ENCODE peak calls at places on chromosomes 7 and 10, in ten cellular contexts. A is fibroblast of lung, U is ovary, T is spleen, F is brain microvascular endothelial cell, W is uterus, Y is cardiac muscle cell, B is SJCRH30, E is HFF-Myc, R is lower leg skin. X is an unnamed sample.
A peak's percentile ranks its signal among the peaks of the same experiment; 100 is the strongest.

GRCh38 chr7:141664450-141664849 is 37.5 kb downstream of the DENND11 start:
- DNase-seq in E (no peak), F (no peak), B (no peak), Y (no peak), A (no peak), R (no peak), T (no peak), U (no peak), W (no peak), X (no peak)

GRCh38 chr7:150357277-150357676 is 11.3 kb upstream of the REPIN1 start:
- DNase-seq in T (peak; percentile 84), B (peak; percentile 86), W (no peak), F (no peak), U (no peak), R (no peak), Y (no peak), A (no peak), E (no peak), X (no peak)

GRCh38 chr7:36487756-36488336 is 98.2 kb downstream of the ANLN start:
- DNase-seq in W (no peak), T (no peak), U (no peak), B (peak; percentile 34), A (peak; percentile 77), E (no peak), Y (peak; percentile 75), R (no peak), F (peak; percentile 57), X (no peak)

GRCh38 chr7:36670585-36671431 is 53.5 kb downstream of the AOAH start:
- DNase-seq in Y (peak; percentile 77), W (no peak), U (peak; percentile 39), A (peak; percentile 68), B (peak; percentile 58), E (no peak), F (peak; percentile 37), R (no peak), T (no peak), X (no peak)

GRCh38 chr10:17340144-17340829 is 112.2 kb downstream of the VIM start:
- DNase-seq in W (no peak), T (no peak), Y (no peak), B (no peak), A (no peak), R (no peak), U (no peak), F (no peak), E (no peak), X (no peak)

GRCh38 chr7:23106491-23106800 is 861 bp downstream of the KLHL7 start:
- DNase-seq in W (no peak), E (no peak), Y (no peak), B (no peak), A (peak; percentile 30), U (no peak), F (no peak), T (no peak), R (no peak), X (no peak)

GRCh38 chr7:76191783-76192240 is 9.9 kb upstream of the SRRM3 start:
- DNase-seq in W (no peak), T (no peak), Y (peak; percentile 55), E (peak; percentile 40), U (no peak), A (peak; percentile 27), R (no peak), B (peak; percentile 58), F (peak; percentile 58), X (no peak)

GRCh38 chr7:104980969-104981670 is 32.9 kb upstream of the KMT2E start:
- DNase-seq in W (no peak), A (peak; percentile 71), U (no peak), Y (peak; percentile 66), E (no peak), R (no peak), F (no peak), T (no peak), B (no peak), X (no peak)

GRCh38 chr7:139647085-139647484 is 123.6 kb downstream of the CLEC2L start:
- DNase-seq in B (no peak), F (peak; percentile 56), A (no peak), Y (peak; percentile 55), W (no peak), R (no peak), T (no peak), E (no peak), U (no peak), X (no peak)

GRCh38 chr7:22277375-22277774 is 79.6 kb downstream of the RAPGEF5 start:
- DNase-seq in W (no peak), F (no peak), U (no peak), E (no peak), A (no peak), B (no peak), T (no peak), Y (no peak), R (no peak), X (no peak)

GRCh38 chr7:142685877-142686508 is 63.3 kb upstream of the PRSS1 start:
- DNase-seq in Y (no peak), B (peak; percentile 32), R (no peak), U (no peak), A (no peak), T (no peak), E (no peak), F (no peak), W (no peak), X (no peak)

GRCh38 chr10:24214762-24215161 is 5.8 kb downstream of the KIAA1217 start:
- DNase-seq in U (no peak), W (no peak), B (peak; percentile 40), T (no peak), E (no peak), R (no peak), F (no peak), Y (no peak), A (no peak), X (no peak)

GRCh38 chr7:1502845-1503244 is 1.3 kb downstream of the INTS1 start:
- DNase-seq in E (no peak), B (no peak), R (no peak), T (peak; percentile 77), A (no peak), F (no peak), U (no peak), Y (no peak), W (no peak), X (no peak)
- H3K4me3 ChIP-seq in E (peak overlapping the region; percentile 92), B (no peak overlapping the region), R (no peak overlapping the region), T (peak overlapping the region; percentile 100), A (peak overlapping the region; percentile 83), F (peak overlapping the region; percentile 77), U (no peak overlapping the region), Y (peak overlapping the region; percentile 80), W (peak overlapping the region; percentile 77), X (peak overlapping the region; percentile 4)

GRCh38 chr7:47143344-47143743 is 438.6 kb downstream of the TNS3 start:
- DNase-seq in U (no peak), A (peak; percentile 64), W (no peak), F (no peak), Y (peak; percentile 58), B (no peak), T (no peak), R (no peak), E (no peak), X (no peak)

GRCh38 chr7:47148541-47149207 is 433.2 kb downstream of the TNS3 start:
- DNase-seq in A (peak; percentile 9), E (no peak), W (no peak), F (no peak), T (no peak), Y (peak; percentile 27), R (no peak), B (no peak), U (no peak), X (no peak)

GRCh38 chr7:47147213-47147631 is 434.7 kb downstream of the TNS3 start:
- DNase-seq in U (no peak), Y (no peak), E (no peak), F (no peak), T (no peak), R (no peak), W (no peak), A (no peak), B (no peak), X (no peak)

GRCh38 chr7:47145326-47145725 is 436.6 kb downstream of the TNS3 start:
- DNase-seq in R (no peak), U (no peak), T (no peak), B (no peak), F (no peak), W (no peak), Y (no peak), A (peak; percentile 9), E (no peak), X (no peak)

DNA sequence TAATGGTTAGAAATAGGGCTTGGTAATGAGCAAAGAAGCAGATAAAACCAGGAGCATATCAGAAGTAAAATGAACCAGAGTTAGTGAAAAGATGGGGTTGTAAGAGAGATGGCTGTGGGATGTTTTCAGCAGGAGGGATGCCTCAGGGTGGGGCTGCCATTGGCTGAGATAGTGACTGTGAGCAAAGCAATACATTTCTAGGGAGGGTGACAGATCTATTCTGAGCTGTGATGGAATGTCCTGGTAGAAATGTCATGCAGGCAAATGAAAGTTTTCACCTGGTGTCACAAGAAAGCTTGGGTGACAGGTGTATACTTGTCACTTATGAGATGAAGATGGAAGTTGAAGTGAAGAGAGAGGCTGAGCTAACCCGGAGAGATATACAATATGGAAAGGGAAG is 435.9 kb downstream of the TNS3 start:
- DNase-seq in B (no peak), A (no peak), Y (no peak), T (no peak), E (no peak), W (no peak), U (no peak), F (no peak), R (no peak), X (no peak)
- H3K4me3 ChIP-seq in B (no peak overlapping the region), A (no peak overlapping the region), Y (no peak overlapping the region), T (no peak overlapping the region), E (no peak overlapping the region), W (no peak overlapping the region), U (no peak overlapping the region), F (no peak overlapping the region), R (no peak overlapping the region), X (no peak overlapping the region)

DNA sequence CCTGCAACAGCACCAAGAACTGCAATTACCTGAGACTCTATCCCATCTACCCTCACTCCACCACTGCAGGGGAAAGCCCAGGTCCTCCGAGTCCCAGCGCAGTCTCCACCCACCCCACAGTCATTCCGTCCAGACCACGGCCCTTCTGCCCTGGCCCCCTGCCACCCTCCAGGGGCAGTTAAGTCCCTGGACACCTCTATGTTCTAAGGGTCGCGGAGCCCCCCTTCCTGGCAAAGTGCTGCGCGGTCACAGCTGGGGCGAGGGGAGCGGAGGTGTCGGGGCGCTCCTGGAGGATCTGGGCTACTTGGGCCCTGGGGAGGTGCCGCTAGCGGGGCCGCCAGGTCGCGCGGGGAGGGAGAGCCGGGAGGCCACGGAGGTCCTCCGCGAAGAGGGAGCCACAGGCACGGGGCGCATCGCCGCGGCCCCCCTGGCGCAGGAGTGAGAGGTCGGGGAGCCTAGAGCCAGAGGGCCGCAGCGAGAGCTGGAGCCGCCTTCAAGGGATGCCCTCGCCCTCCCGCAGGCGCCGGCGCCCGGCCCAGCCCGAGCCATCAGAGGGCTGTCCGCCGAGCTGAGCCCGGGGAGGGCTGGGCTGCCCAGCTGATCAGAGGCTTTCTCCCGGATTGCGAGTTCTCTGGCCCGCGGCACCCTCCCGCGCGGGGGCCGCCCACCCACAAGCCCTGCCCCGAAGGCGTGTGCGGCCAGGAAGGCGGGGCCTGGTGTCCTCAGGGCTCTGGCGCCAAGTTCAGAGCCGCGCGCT is 4.2 kb upstream of the ANTXRL start:
- DNase-seq in T (peak; percentile 96), F (peak; percentile 18), A (peak; percentile 50), B (no peak), Y (peak; percentile 90), R (peak; percentile 95), W (peak; percentile 81), E (no peak), U (peak; percentile 81), X (peak; percentile 3)
- H3K4me3 ChIP-seq in T (peak overlapping the region; percentile 46), F (peak overlapping the region; percentile 31), A (peak overlapping the region; percentile 40), B (no peak overlapping the region), Y (peak overlapping the region; percentile 49), R (peak overlapping the region; percentile 6), W (peak overlapping the region; percentile 32), E (peak overlapping the region; percentile 30), U (peak overlapping the region; percentile 45), X (peak overlapping the region; percentile 29)

GRCh38 chr10:77177589-77177988 is 460.0 kb downstream of the KCNMA1 start:
- DNase-seq in A (no peak), T (no peak), W (no peak), Y (no peak), B (no peak), F (no peak), E (no peak), U (no peak), R (no peak), X (no peak)
- H3K4me3 ChIP-seq in A (no peak overlapping the region), T (no peak overlapping the region), W (no peak overlapping the region), Y (no peak overlapping the region), B (no peak overlapping the region), F (no peak overlapping the region), E (no peak overlapping the region), U (no peak overlapping the region), R (no peak overlapping the region), X (no peak overlapping the region)

X was measured in retinal pigment epithelial cell.